ENCODE peak calls at places on chromosomes 13 and 19, in seven cellular contexts. P is right lobe of liver; G is A549; K is RWPE1; B is CD4-positive, CD25-positive, alpha-beta regulatory T cell; F is H9; D is colonic mucosa. T is an unnamed sample.

GRCh38 chr13:111398715-111399299 is 78.4 kb downstream of the TEX29 start:
- DNase-seq in F (no peak), P (no peak), B (no peak), D (no peak), G (no peak), K (no peak), T (no peak)

GRCh38 chr19:2260341-2260751 is 4.1 kb upstream of the JSRP1 start:
- DNase-seq in D (peak; percentile 54), K (no peak), P (no peak), G (no peak), F (no peak), B (no peak), T (no peak)

GRCh38 chr19:39401549-39402416 is 4.9 kb upstream of the ZFP36 start:
- DNase-seq in K (no peak), G (no peak), D (peak; percentile 87), F (no peak), P (peak; percentile 92), B (peak; percentile 84), T (peak; percentile 93)

GRCh38 chr13:85520445-85520844 is 278.8 kb downstream of the SLITRK6 start:
- DNase-seq in B (no peak), K (no peak), D (no peak), P (no peak), F (no peak), G (no peak), T (no peak)

GRCh38 chr19:32599736-32600157 is 18.8 kb downstream of the PDCD5 start:
- DNase-seq in B (peak; percentile 59), G (peak; percentile 77), K (peak; percentile 52), P (no peak), D (peak; percentile 30), F (no peak), T (peak; percentile 71)

GRCh38 chr13:108508263-108508662 is 121.1 kb upstream of the MYO16 start:
- DNase-seq in P (no peak), K (peak; percentile 18), B (peak; percentile 41), D (no peak), F (peak; percentile 40), G (peak; percentile 10), T (peak; percentile 43)

GRCh38 chr19:725461-726089 is 16.8 kb downstream of the PALM start:
- DNase-seq in B (no peak), P (no peak), F (no peak), D (no peak), G (no peak), K (no peak), T (no peak)

GRCh38 chr13:33932765-33933406 is 114.9 kb downstream of the RFC3 start:
- DNase-seq in F (no peak), B (no peak), D (no peak), K (no peak), P (no peak), G (no peak), T (no peak)

GRCh38 chr19:9075064-9075964 is 11.5 kb upstream of the OR1M1 start:
- DNase-seq in F (peak; percentile 82), B (no peak), D (peak; percentile 41), P (peak; percentile 41), G (peak; percentile 95), K (peak; percentile 100), T (peak; percentile 93)

GRCh38 chr19:54316746-54317107 is 3.8 kb upstream of the LILRA5 start:
- DNase-seq in K (no peak), B (no peak), G (no peak), P (no peak), F (peak; percentile 84), D (no peak), T (no peak)

GRCh38 chr13:92743992-92744391 is 482.6 kb upstream of the GPC6 start:
- DNase-seq in B (no peak), P (no peak), D (no peak), K (no peak), F (no peak), G (no peak), T (no peak)

GRCh38 chr13:92734545-92734944 is 492.1 kb upstream of the GPC6 start:
- DNase-seq in F (no peak), B (no peak), D (no peak), G (no peak), K (no peak), P (no peak), T (no peak)

GRCh38 chr13:92735909-92736308 is 490.7 kb upstream of the GPC6 start:
- DNase-seq in F (no peak), K (no peak), B (no peak), G (no peak), D (no peak), P (no peak), T (no peak)

GRCh38 chr13:92734068-92734467 is 492.5 kb upstream of the GPC6 start:
- DNase-seq in P (no peak), B (no peak), K (no peak), D (no peak), F (no peak), G (no peak), T (no peak)

GRCh38 chr13:92739306-92739818 is 487.2 kb upstream of the GPC6 start:
- DNase-seq in G (no peak), D (no peak), P (no peak), F (no peak), B (no peak), K (no peak), T (no peak)
- H3K27ac ChIP-seq in G (no peak overlapping the region), D (no peak overlapping the region), P (no peak overlapping the region), F (no peak overlapping the region), B (no peak overlapping the region), K (no peak overlapping the region), T (no peak overlapping the region)

GRCh38 chr19:58401825-58402433 is 6.5 kb downstream of the RNF225 start:
- DNase-seq in K (no peak), G (no peak), D (no peak), B (no peak), F (no peak), P (no peak), T (no peak)

GRCh38 chr19:58400916-58401824 is 5.7 kb downstream of the RNF225 start:
- DNase-seq in G (peak; percentile 97), D (peak; percentile 100), P (peak; percentile 99), F (peak; percentile 100), B (peak; percentile 98), K (peak; percentile 98), T (peak; percentile 100)

GRCh38 chr19:58399903-58400637 is 4.6 kb downstream of the RNF225 start:
- DNase-seq in K (no peak), G (no peak), D (no peak), P (no peak), F (peak; percentile 12), B (no peak), T (no peak)

GRCh38 chr19:58398545-58398944 is 3.1 kb downstream of the RNF225 start:
- DNase-seq in P (no peak), F (no peak), G (no peak), D (no peak), B (no peak), K (no peak), T (no peak)

DNA sequence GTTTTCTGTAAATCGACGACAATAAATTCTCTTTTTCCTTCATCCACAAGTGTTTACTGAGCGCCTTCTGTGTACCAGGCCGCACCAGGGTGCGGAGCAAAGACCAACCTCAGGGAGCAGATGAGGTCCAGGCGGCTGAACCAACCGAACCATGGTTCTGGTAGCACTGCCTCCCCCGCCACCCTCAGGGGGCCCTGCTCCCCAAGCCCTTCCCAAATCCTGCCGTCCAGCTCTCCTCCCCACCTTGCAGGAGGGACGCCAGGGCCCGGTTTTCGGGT is 5.1 kb downstream of the RNF225 start:
- DNase-seq in G (no peak), K (no peak), F (no peak), P (no peak), B (no peak), D (no peak), T (no peak)
- H3K27ac ChIP-seq in G (peak overlapping the region; percentile 86), K (peak overlapping the region; percentile 79), F (no peak overlapping the region), P (no peak overlapping the region), B (no peak overlapping the region), D (no peak overlapping the region), T (no peak overlapping the region)

GRCh38 chr13:44364601-44365000 is 9.0 kb upstream of the SERP2 start:
- DNase-seq in G (no peak), F (no peak), P (peak; percentile 58), K (peak; percentile 31), B (no peak), D (no peak), T (no peak)
- H3K27ac ChIP-seq in G (peak overlapping the region; percentile 62), F (no peak overlapping the region), P (peak overlapping the region; percentile 38), K (peak overlapping the region; percentile 57), B (no peak overlapping the region), D (peak overlapping the region; percentile 6), T (peak overlapping the region; percentile 39)

GRCh38 chr13:75796825-75797224 is 160.7 kb downstream of the LMO7 start:
- DNase-seq in P (no peak), B (no peak), F (no peak), G (no peak), D (no peak), K (no peak), T (no peak)
- H3K27ac ChIP-seq in P (no peak overlapping the region), B (no peak overlapping the region), F (no peak overlapping the region), G (no peak overlapping the region), D (peak overlapping the region; percentile 63), K (no peak overlapping the region), T (no peak overlapping the region)

DNA sequence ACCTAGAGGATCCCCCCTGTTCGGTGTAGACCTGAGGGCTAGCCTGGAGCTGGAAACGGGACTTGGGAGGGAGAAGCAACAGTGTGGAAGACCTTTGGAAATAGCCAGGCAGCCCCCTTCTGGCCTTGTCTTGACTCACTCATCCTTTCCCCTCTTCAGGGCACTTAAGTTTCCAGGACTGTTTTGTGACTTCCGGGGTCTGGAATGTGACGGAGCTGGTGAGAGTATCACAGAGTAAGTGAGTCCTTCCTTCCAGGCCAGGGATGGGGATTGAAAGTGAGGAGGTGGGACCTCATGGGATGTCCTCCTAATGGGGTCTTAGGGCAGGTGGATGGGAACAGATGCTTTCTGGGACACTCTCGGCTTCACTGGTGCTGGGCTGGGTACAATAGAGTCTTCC is 29.4 kb downstream of the LYL1 start:
- DNase-seq in G (no peak), P (no peak), K (no peak), F (no peak), B (no peak), D (no peak), T (no peak)
- H3K27ac ChIP-seq in G (no peak overlapping the region), P (no peak overlapping the region), K (peak overlapping the region; percentile 43), F (no peak overlapping the region), B (no peak overlapping the region), D (no peak overlapping the region), T (no peak overlapping the region)

GRCh38 chr13:40024962-40025714 is 369.7 kb downstream of the COG6 start:
- DNase-seq in F (no peak), K (no peak), D (no peak), B (no peak), P (no peak), G (no peak), T (no peak)

GRCh38 chr13:40026741-40027140 is 371.3 kb downstream of the COG6 start:
- DNase-seq in B (peak; percentile 0), P (no peak), G (no peak), F (no peak), K (no peak), D (no peak), T (no peak)

GRCh38 chr13:40024578-40024952 is 369.1 kb downstream of the COG6 start:
- DNase-seq in P (no peak), K (no peak), F (no peak), B (no peak), G (no peak), D (no peak), T (no peak)

GRCh38 chr13:40026174-40026585 is 370.7 kb downstream of the COG6 start:
- DNase-seq in D (no peak), K (no peak), B (peak; percentile 32), P (no peak), F (no peak), G (no peak), T (no peak)

GRCh38 chr13:40023608-40024577 is 368.4 kb downstream of the COG6 start:
- DNase-seq in B (no peak), P (no peak), G (no peak), F (no peak), K (no peak), D (no peak), T (no peak)
- H3K27ac ChIP-seq in B (no peak overlapping the region), P (no peak overlapping the region), G (no peak overlapping the region), F (no peak overlapping the region), K (no peak overlapping the region), D (no peak overlapping the region), T (no peak overlapping the region)

T was measured in hepatocyte.